ENCODE peak calls at places on chromosomes 11 and 22, in ten cellular contexts. One of them, this sample, is unnamed. For H3K27me3 and H3K9me3, the result is how much of the 10 kb centered on the place peaks cover.

GRCh38 chr11:73538381-73538872 is 59.5 kb downstream of the FAM168A start:
- DNase-seq in CD8-positive, alpha-beta T cell: no peak
- DNase-seq in NT2/D1: peak
- DNase-seq in adrenal gland: no peak
- DNase-seq in IMR-90: no peak
- DNase-seq in tibial nerve: no peak
- DNase-seq in AG04450: no peak
- DNase-seq in pancreas: no peak
- DNase-seq in right atrium auricular region: no peak
- DNase-seq in lower lobe of right lung: no peak
- DNase-seq in this sample: no peak

GRCh38 chr11:72569966-72570892 is 104.0 kb downstream of the PDE2A start:
- DNase-seq in IMR-90: peak
- DNase-seq in right atrium auricular region: no peak
- DNase-seq in NT2/D1: no peak
- DNase-seq in CD8-positive, alpha-beta T cell: no peak
- DNase-seq in lower lobe of right lung: no peak
- DNase-seq in AG04450: peak
- DNase-seq in adrenal gland: no peak
- DNase-seq in pancreas: no peak
- DNase-seq in tibial nerve: no peak
- DNase-seq in this sample: peak

GRCh38 chr22:17786435-17787158 is 12.3 kb upstream of the BID start:
- DNase-seq in IMR-90: no peak
- DNase-seq in NT2/D1: no peak
- DNase-seq in right atrium auricular region: peak
- DNase-seq in pancreas: no peak
- DNase-seq in CD8-positive, alpha-beta T cell: no peak
- DNase-seq in tibial nerve: peak
- DNase-seq in lower lobe of right lung: peak
- DNase-seq in AG04450: no peak
- DNase-seq in adrenal gland: peak
- DNase-seq in this sample: no peak

GRCh38 chr22:42662114-42663021 is 13.2 kb upstream of the CYB5R3 start:
- DNase-seq in right atrium auricular region: peak
- DNase-seq in AG04450: no peak
- DNase-seq in tibial nerve: peak
- DNase-seq in NT2/D1: peak
- DNase-seq in adrenal gland: peak
- DNase-seq in CD8-positive, alpha-beta T cell: peak
- DNase-seq in IMR-90: peak
- DNase-seq in lower lobe of right lung: peak
- DNase-seq in pancreas: peak
- DNase-seq in this sample: peak

GRCh38 chr11:48210052-48210451 is 6.6 kb upstream of the OR4B1 start:
- DNase-seq in NT2/D1: peak
- DNase-seq in IMR-90: peak
- DNase-seq in lower lobe of right lung: no peak
- DNase-seq in adrenal gland: no peak
- DNase-seq in tibial nerve: no peak
- DNase-seq in AG04450: no peak
- DNase-seq in right atrium auricular region: no peak
- DNase-seq in CD8-positive, alpha-beta T cell: no peak
- DNase-seq in pancreas: no peak
- DNase-seq in this sample: peak

GRCh38 chr22:24474221-24474620 is 20.9 kb upstream of the UPB1 start:
- DNase-seq in lower lobe of right lung: no peak
- DNase-seq in CD8-positive, alpha-beta T cell: no peak
- DNase-seq in AG04450: peak
- DNase-seq in tibial nerve: no peak
- DNase-seq in NT2/D1: no peak
- DNase-seq in pancreas: no peak
- DNase-seq in adrenal gland: no peak
- DNase-seq in right atrium auricular region: no peak
- DNase-seq in IMR-90: peak
- DNase-seq in this sample: peak

GRCh38 chr11:58125469-58125868 is at the start of gene OR9I1:
- DNase-seq in IMR-90: peak
- DNase-seq in lower lobe of right lung: no peak
- DNase-seq in AG04450: no peak
- DNase-seq in right atrium auricular region: no peak
- DNase-seq in adrenal gland: no peak
- DNase-seq in pancreas: no peak
- DNase-seq in CD8-positive, alpha-beta T cell: no peak
- DNase-seq in NT2/D1: no peak
- DNase-seq in tibial nerve: no peak
- DNase-seq in this sample: no peak

GRCh38 chr22:36493690-36494110 is 12.3 kb upstream of the TXN2 start:
- DNase-seq in IMR-90: no peak
- DNase-seq in CD8-positive, alpha-beta T cell: no peak
- DNase-seq in adrenal gland: peak
- DNase-seq in tibial nerve: no peak
- DNase-seq in right atrium auricular region: no peak
- DNase-seq in pancreas: peak
- DNase-seq in AG04450: no peak
- DNase-seq in NT2/D1: no peak
- DNase-seq in lower lobe of right lung: peak
- DNase-seq in this sample: no peak

GRCh38 chr11:75344761-75345454 is 6.6 kb downstream of the ARRB1 start:
- DNase-seq in AG04450: no peak
- DNase-seq in adrenal gland: no peak
- DNase-seq in lower lobe of right lung: no peak
- DNase-seq in pancreas: no peak
- DNase-seq in NT2/D1: no peak
- DNase-seq in right atrium auricular region: no peak
- DNase-seq in tibial nerve: no peak
- DNase-seq in IMR-90: peak
- DNase-seq in CD8-positive, alpha-beta T cell: no peak
- DNase-seq in this sample: peak

GRCh38 chr11:118012083-118012669 is 26.0 kb downstream of the IL10RA start:
- DNase-seq in pancreas: no peak
- DNase-seq in lower lobe of right lung: peak
- DNase-seq in tibial nerve: no peak
- DNase-seq in CD8-positive, alpha-beta T cell: no peak
- DNase-seq in right atrium auricular region: peak
- DNase-seq in IMR-90: peak
- DNase-seq in adrenal gland: peak
- DNase-seq in AG04450: no peak
- DNase-seq in NT2/D1: no peak
- DNase-seq in this sample: peak

GRCh38 chr22:36871669-36872081 is 10.9 kb downstream of the NCF4 start:
- DNase-seq in NT2/D1: no peak
- DNase-seq in tibial nerve: no peak
- DNase-seq in pancreas: no peak
- DNase-seq in AG04450: no peak
- DNase-seq in IMR-90: no peak
- DNase-seq in right atrium auricular region: no peak
- DNase-seq in adrenal gland: no peak
- DNase-seq in CD8-positive, alpha-beta T cell: no peak
- DNase-seq in lower lobe of right lung: no peak
- DNase-seq in this sample: no peak

GRCh38 chr11:75766449-75767227 is 1.9 kb upstream of the DGAT2 start:
- DNase-seq in NT2/D1: no peak
- DNase-seq in CD8-positive, alpha-beta T cell: no peak
- DNase-seq in pancreas: peak
- DNase-seq in lower lobe of right lung: no peak
- DNase-seq in adrenal gland: no peak
- DNase-seq in right atrium auricular region: no peak
- DNase-seq in tibial nerve: no peak
- DNase-seq in IMR-90: no peak
- DNase-seq in AG04450: no peak
- DNase-seq in this sample: no peak

GRCh38 chr11:126518130-126518995 is 162.9 kb downstream of the ST3GAL4 start:
- DNase-seq in right atrium auricular region: no peak
- DNase-seq in IMR-90: no peak
- DNase-seq in pancreas: no peak
- DNase-seq in NT2/D1: no peak
- DNase-seq in adrenal gland: no peak
- DNase-seq in AG04450: no peak
- DNase-seq in lower lobe of right lung: no peak
- DNase-seq in CD8-positive, alpha-beta T cell: no peak
- DNase-seq in tibial nerve: no peak
- DNase-seq in this sample: no peak

GRCh38 chr11:76269247-76269646 is 62.9 kb upstream of the WNT11 start:
- DNase-seq in IMR-90: no peak
- DNase-seq in adrenal gland: peak
- DNase-seq in lower lobe of right lung: no peak
- DNase-seq in tibial nerve: peak
- DNase-seq in CD8-positive, alpha-beta T cell: no peak
- DNase-seq in pancreas: no peak
- DNase-seq in NT2/D1: no peak
- DNase-seq in AG04450: no peak
- DNase-seq in right atrium auricular region: peak
- DNase-seq in this sample: no peak

GRCh38 chr22:41928416-41929157 is 2.0 kb upstream of the TNFRSF13C start:
- DNase-seq in tibial nerve: no peak
- DNase-seq in IMR-90: no peak
- DNase-seq in AG04450: no peak
- DNase-seq in right atrium auricular region: no peak
- DNase-seq in pancreas: no peak
- DNase-seq in NT2/D1: no peak
- DNase-seq in adrenal gland: no peak
- DNase-seq in CD8-positive, alpha-beta T cell: no peak
- DNase-seq in lower lobe of right lung: no peak
- DNase-seq in this sample: no peak

GRCh38 chr11:10943968-10944367 is 86.1 kb upstream of the ZBED5 start:
- DNase-seq in AG04450: peak
- DNase-seq in CD8-positive, alpha-beta T cell: no peak
- DNase-seq in adrenal gland: no peak
- DNase-seq in NT2/D1: no peak
- DNase-seq in lower lobe of right lung: no peak
- DNase-seq in IMR-90: no peak
- DNase-seq in right atrium auricular region: no peak
- DNase-seq in tibial nerve: no peak
- DNase-seq in pancreas: no peak
- DNase-seq in this sample: peak

GRCh38 chr22:30074147-30074546 is 6.1 kb upstream of the HORMAD2 start:
- DNase-seq in AG04450: no peak
- DNase-seq in IMR-90: no peak
- DNase-seq in adrenal gland: no peak
- DNase-seq in CD8-positive, alpha-beta T cell: no peak
- DNase-seq in NT2/D1: no peak
- DNase-seq in tibial nerve: no peak
- DNase-seq in pancreas: no peak
- DNase-seq in lower lobe of right lung: no peak
- DNase-seq in right atrium auricular region: no peak
- DNase-seq in this sample: no peak

GRCh38 chr11:80668039-80668438 is 1227.2 kb upstream of the TENM4 start:
- DNase-seq in lower lobe of right lung: no peak
- DNase-seq in CD8-positive, alpha-beta T cell: no peak
- DNase-seq in right atrium auricular region: no peak
- DNase-seq in IMR-90: no peak
- DNase-seq in pancreas: no peak
- DNase-seq in NT2/D1: no peak
- DNase-seq in tibial nerve: no peak
- DNase-seq in AG04450: no peak
- DNase-seq in adrenal gland: no peak
- DNase-seq in this sample: no peak
- H3K27me3 ChIP-seq in lower lobe of right lung: under half
- H3K27me3 ChIP-seq in CD8-positive, alpha-beta T cell: under half
- H3K27me3 ChIP-seq in right atrium auricular region: under half
- H3K27me3 ChIP-seq in IMR-90: under half
- H3K27me3 ChIP-seq in pancreas: under half
- H3K27me3 ChIP-seq in NT2/D1: under half
- H3K27me3 ChIP-seq in tibial nerve: under half
- H3K27me3 ChIP-seq in AG04450: under half
- H3K27me3 ChIP-seq in adrenal gland: under half
- H3K27me3 ChIP-seq in this sample: under half

DNA sequence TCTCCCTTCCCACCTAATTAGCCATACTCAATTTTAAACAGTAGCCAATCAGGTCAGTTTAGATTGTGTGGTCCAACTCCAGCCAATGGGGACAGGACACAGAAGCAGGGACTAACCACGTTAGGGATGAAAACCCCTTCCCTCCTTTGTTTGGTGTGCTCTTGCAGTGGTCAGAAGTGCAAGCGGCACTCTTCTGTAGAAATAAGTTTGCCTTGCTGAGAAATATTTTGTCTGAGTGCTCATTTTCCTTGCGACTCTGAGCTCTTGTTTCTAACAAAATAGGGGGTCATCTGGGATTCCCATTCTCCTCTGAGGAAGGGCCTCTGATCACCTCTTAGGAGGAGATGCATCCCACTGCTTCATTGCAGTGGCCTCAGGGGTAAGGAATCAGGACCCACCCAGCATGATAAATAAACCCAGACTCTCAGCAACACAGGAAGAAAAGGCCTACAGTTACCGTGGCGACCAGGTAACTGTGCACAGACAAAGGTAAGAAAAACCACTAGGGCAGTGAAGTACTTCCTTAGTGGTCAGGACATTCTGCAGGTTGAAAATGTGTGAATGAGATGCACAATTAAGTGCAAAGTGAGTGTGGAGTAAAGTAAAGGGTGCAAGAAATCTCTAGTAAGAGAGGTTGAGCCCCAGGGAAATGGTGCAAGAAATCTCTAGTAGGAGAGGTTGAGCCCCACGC is 55.4 kb downstream of the ZNF280B start:
- DNase-seq in tibial nerve: no peak
- DNase-seq in pancreas: no peak
- DNase-seq in NT2/D1: no peak
- DNase-seq in IMR-90: no peak
- DNase-seq in CD8-positive, alpha-beta T cell: no peak
- DNase-seq in AG04450: no peak
- DNase-seq in lower lobe of right lung: no peak
- DNase-seq in adrenal gland: no peak
- DNase-seq in right atrium auricular region: no peak
- DNase-seq in this sample: no peak
- H3K9me3 ChIP-seq in tibial nerve: under half
- H3K9me3 ChIP-seq in pancreas: under half
- H3K9me3 ChIP-seq in NT2/D1: under half
- H3K9me3 ChIP-seq in IMR-90: under half
- H3K9me3 ChIP-seq in CD8-positive, alpha-beta T cell: under half
- H3K9me3 ChIP-seq in AG04450: under half
- H3K9me3 ChIP-seq in lower lobe of right lung: under half
- H3K9me3 ChIP-seq in adrenal gland: under half
- H3K9me3 ChIP-seq in right atrium auricular region: under half
- H3K9me3 ChIP-seq in this sample: under half

GRCh38 chr22:44669725-44670027 is 32.3 kb upstream of the PRR5 start:
- DNase-seq in IMR-90: peak
- DNase-seq in pancreas: no peak
- DNase-seq in CD8-positive, alpha-beta T cell: no peak
- DNase-seq in AG04450: no peak
- DNase-seq in lower lobe of right lung: no peak
- DNase-seq in adrenal gland: no peak
- DNase-seq in NT2/D1: no peak
- DNase-seq in right atrium auricular region: no peak
- DNase-seq in tibial nerve: no peak
- DNase-seq in this sample: no peak
- H3K4me3 ChIP-seq in IMR-90: peak
- H3K4me3 ChIP-seq in pancreas: no peak
- H3K4me3 ChIP-seq in CD8-positive, alpha-beta T cell: no peak
- H3K4me3 ChIP-seq in AG04450: peak
- H3K4me3 ChIP-seq in lower lobe of right lung: peak
- H3K4me3 ChIP-seq in adrenal gland: no peak
- H3K4me3 ChIP-seq in NT2/D1: no peak
- H3K4me3 ChIP-seq in right atrium auricular region: peak
- H3K4me3 ChIP-seq in tibial nerve: no peak
- H3K4me3 ChIP-seq in this sample: no peak

DNA sequence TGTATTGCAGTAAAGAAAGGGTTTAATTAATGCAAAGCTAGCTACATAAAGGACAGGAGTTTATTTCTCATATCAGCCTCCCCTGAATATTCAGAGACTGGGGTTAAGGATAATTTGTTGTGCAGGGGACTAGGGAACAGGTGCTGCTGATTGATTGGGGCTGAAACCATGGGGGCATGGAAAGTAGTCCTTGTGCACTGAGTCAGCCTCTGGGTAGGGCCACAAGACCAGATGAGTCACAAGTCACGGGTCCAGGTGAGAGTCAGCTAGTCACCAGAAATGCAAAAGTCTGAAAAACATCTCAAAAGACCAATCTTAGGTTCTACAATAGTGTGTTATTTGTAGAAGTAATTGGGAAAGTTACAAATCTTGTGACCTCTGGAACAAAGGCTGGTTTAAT is 32.9 kb upstream of the SYT13 start:
- DNase-seq in NT2/D1: no peak
- DNase-seq in lower lobe of right lung: no peak
- DNase-seq in right atrium auricular region: no peak
- DNase-seq in IMR-90: no peak
- DNase-seq in adrenal gland: no peak
- DNase-seq in tibial nerve: no peak
- DNase-seq in pancreas: no peak
- DNase-seq in AG04450: no peak
- DNase-seq in CD8-positive, alpha-beta T cell: no peak
- DNase-seq in this sample: no peak
- H3K27me3 ChIP-seq in NT2/D1: under half
- H3K27me3 ChIP-seq in lower lobe of right lung: under half
- H3K27me3 ChIP-seq in right atrium auricular region: under half
- H3K27me3 ChIP-seq in IMR-90: under half
- H3K27me3 ChIP-seq in adrenal gland: under half
- H3K27me3 ChIP-seq in tibial nerve: under half
- H3K27me3 ChIP-seq in pancreas: under half
- H3K27me3 ChIP-seq in AG04450: under half
- H3K27me3 ChIP-seq in CD8-positive, alpha-beta T cell: under half
- H3K27me3 ChIP-seq in this sample: under half